ENCODE peak calls at places on chromosomes 1 and 21, in nine cellular contexts. One of them, this sample, is unnamed.

GRCh38 chr21:37710555-37711293 is 205.5 kb downstream of the KCNJ6 start:
- DNase-seq in CD4-positive, alpha-beta T cell: no peak
- DNase-seq in OCI-LY7: no peak
- DNase-seq in fibroblast of lung: peak
- DNase-seq in endodermal cell: no peak
- DNase-seq in PC-3: peak
- DNase-seq in tibial artery: no peak
- DNase-seq in heart left ventricle: peak
- DNase-seq in psoas muscle: no peak
- DNase-seq in this sample: no peak

GRCh38 chr1:155645648-155646047 is 35.6 kb downstream of the MSTO1 start:
- DNase-seq in PC-3: no peak
- DNase-seq in endodermal cell: no peak
- DNase-seq in psoas muscle: peak
- DNase-seq in CD4-positive, alpha-beta T cell: no peak
- DNase-seq in heart left ventricle: no peak
- DNase-seq in OCI-LY7: no peak
- DNase-seq in tibial artery: no peak
- DNase-seq in fibroblast of lung: no peak
- DNase-seq in this sample: no peak

GRCh38 chr1:69511426-69512192 is 56.1 kb upstream of the LRRC7 start:
- DNase-seq in psoas muscle: no peak
- DNase-seq in CD4-positive, alpha-beta T cell: no peak
- DNase-seq in fibroblast of lung: peak
- DNase-seq in OCI-LY7: no peak
- DNase-seq in heart left ventricle: no peak
- DNase-seq in tibial artery: no peak
- DNase-seq in PC-3: no peak
- DNase-seq in endodermal cell: no peak
- DNase-seq in this sample: no peak

GRCh38 chr1:98737835-98738234 is 76.3 kb downstream of the SNX7 start:
- DNase-seq in PC-3: no peak
- DNase-seq in tibial artery: no peak
- DNase-seq in endodermal cell: no peak
- DNase-seq in CD4-positive, alpha-beta T cell: no peak
- DNase-seq in fibroblast of lung: no peak
- DNase-seq in psoas muscle: no peak
- DNase-seq in heart left ventricle: no peak
- DNase-seq in OCI-LY7: no peak
- DNase-seq in this sample: no peak

GRCh38 chr1:99964806-99965205 is 5.0 kb upstream of the SLC35A3 start:
- DNase-seq in OCI-LY7: no peak
- DNase-seq in CD4-positive, alpha-beta T cell: no peak
- DNase-seq in heart left ventricle: no peak
- DNase-seq in tibial artery: no peak
- DNase-seq in PC-3: no peak
- DNase-seq in psoas muscle: no peak
- DNase-seq in endodermal cell: no peak
- DNase-seq in fibroblast of lung: no peak
- DNase-seq in this sample: no peak

GRCh38 chr1:211537253-211537652 is 41.7 kb downstream of the SLC30A1 start:
- DNase-seq in heart left ventricle: no peak
- DNase-seq in fibroblast of lung: no peak
- DNase-seq in PC-3: peak
- DNase-seq in OCI-LY7: no peak
- DNase-seq in CD4-positive, alpha-beta T cell: no peak
- DNase-seq in endodermal cell: no peak
- DNase-seq in tibial artery: no peak
- DNase-seq in psoas muscle: no peak
- DNase-seq in this sample: no peak

GRCh38 chr1:32724678-32725594 is 22.4 kb upstream of the SYNC start:
- DNase-seq in fibroblast of lung: peak
- DNase-seq in PC-3: peak
- DNase-seq in OCI-LY7: no peak
- DNase-seq in psoas muscle: peak
- DNase-seq in CD4-positive, alpha-beta T cell: no peak
- DNase-seq in tibial artery: no peak
- DNase-seq in endodermal cell: peak
- DNase-seq in heart left ventricle: peak
- DNase-seq in this sample: no peak

GRCh38 chr21:34908424-34909055 is 140.6 kb downstream of the RUNX1 start:
- DNase-seq in PC-3: peak
- DNase-seq in OCI-LY7: no peak
- DNase-seq in CD4-positive, alpha-beta T cell: no peak
- DNase-seq in psoas muscle: no peak
- DNase-seq in endodermal cell: peak
- DNase-seq in fibroblast of lung: peak
- DNase-seq in tibial artery: peak
- DNase-seq in heart left ventricle: no peak
- DNase-seq in this sample: no peak

GRCh38 chr1:6424619-6425593 is at the start of gene ESPN:
- DNase-seq in tibial artery: no peak
- DNase-seq in OCI-LY7: no peak
- DNase-seq in heart left ventricle: no peak
- DNase-seq in psoas muscle: no peak
- DNase-seq in endodermal cell: peak
- DNase-seq in fibroblast of lung: no peak
- DNase-seq in CD4-positive, alpha-beta T cell: no peak
- DNase-seq in PC-3: peak
- DNase-seq in this sample: no peak

GRCh38 chr21:41142051-41142795 is 25.7 kb upstream of the BACE2 start:
- DNase-seq in OCI-LY7: no peak
- DNase-seq in CD4-positive, alpha-beta T cell: no peak
- DNase-seq in tibial artery: no peak
- DNase-seq in psoas muscle: peak
- DNase-seq in fibroblast of lung: no peak
- DNase-seq in heart left ventricle: peak
- DNase-seq in PC-3: peak
- DNase-seq in endodermal cell: peak
- DNase-seq in this sample: no peak

GRCh38 chr1:64038965-64039926 is 164.2 kb upstream of the UBE2U start:
- DNase-seq in psoas muscle: peak
- DNase-seq in PC-3: peak
- DNase-seq in CD4-positive, alpha-beta T cell: no peak
- DNase-seq in fibroblast of lung: peak
- DNase-seq in heart left ventricle: peak
- DNase-seq in OCI-LY7: no peak
- DNase-seq in tibial artery: peak
- DNase-seq in endodermal cell: no peak
- DNase-seq in this sample: no peak

GRCh38 chr1:156126043-156126700 is 11.7 kb downstream of the LMNA start:
- DNase-seq in OCI-LY7: peak
- DNase-seq in fibroblast of lung: peak
- DNase-seq in endodermal cell: peak
- DNase-seq in PC-3: peak
- DNase-seq in heart left ventricle: peak
- DNase-seq in tibial artery: peak
- DNase-seq in psoas muscle: peak
- DNase-seq in CD4-positive, alpha-beta T cell: no peak
- DNase-seq in this sample: no peak

GRCh38 chr1:54167422-54168139 is 14.8 kb upstream of the CDCP2 start:
- DNase-seq in psoas muscle: no peak
- DNase-seq in fibroblast of lung: peak
- DNase-seq in CD4-positive, alpha-beta T cell: no peak
- DNase-seq in OCI-LY7: no peak
- DNase-seq in PC-3: peak
- DNase-seq in tibial artery: no peak
- DNase-seq in heart left ventricle: no peak
- DNase-seq in endodermal cell: no peak
- DNase-seq in this sample: no peak

GRCh38 chr1:91809267-91809666 is 76.7 kb downstream of the TGFBR3 start:
- DNase-seq in tibial artery: no peak
- DNase-seq in endodermal cell: no peak
- DNase-seq in heart left ventricle: no peak
- DNase-seq in OCI-LY7: no peak
- DNase-seq in PC-3: no peak
- DNase-seq in CD4-positive, alpha-beta T cell: no peak
- DNase-seq in psoas muscle: no peak
- DNase-seq in fibroblast of lung: no peak
- DNase-seq in this sample: no peak

GRCh38 chr1:109242387-109242786 is 7.0 kb upstream of the CELSR2 start:
- DNase-seq in PC-3: no peak
- DNase-seq in heart left ventricle: no peak
- DNase-seq in psoas muscle: no peak
- DNase-seq in OCI-LY7: no peak
- DNase-seq in fibroblast of lung: peak
- DNase-seq in endodermal cell: no peak
- DNase-seq in CD4-positive, alpha-beta T cell: no peak
- DNase-seq in tibial artery: no peak
- DNase-seq in this sample: no peak

GRCh38 chr1:29682918-29683314 is 446.6 kb downstream of the PTPRU start:
- DNase-seq in fibroblast of lung: no peak
- DNase-seq in OCI-LY7: no peak
- DNase-seq in endodermal cell: peak
- DNase-seq in PC-3: peak
- DNase-seq in CD4-positive, alpha-beta T cell: no peak
- DNase-seq in heart left ventricle: no peak
- DNase-seq in tibial artery: no peak
- DNase-seq in psoas muscle: no peak
- DNase-seq in this sample: no peak

GRCh38 chr1:65830306-65830705 is 37.6 kb downstream of the PDE4B start:
- DNase-seq in fibroblast of lung: no peak
- DNase-seq in PC-3: no peak
- DNase-seq in OCI-LY7: no peak
- DNase-seq in psoas muscle: no peak
- DNase-seq in CD4-positive, alpha-beta T cell: no peak
- DNase-seq in endodermal cell: no peak
- DNase-seq in tibial artery: no peak
- DNase-seq in heart left ventricle: no peak
- DNase-seq in this sample: no peak

GRCh38 chr1:160471253-160471652 is 51.8 kb downstream of the SLAMF6 start:
- DNase-seq in PC-3: no peak
- DNase-seq in heart left ventricle: no peak
- DNase-seq in endodermal cell: no peak
- DNase-seq in OCI-LY7: no peak
- DNase-seq in tibial artery: no peak
- DNase-seq in fibroblast of lung: no peak
- DNase-seq in CD4-positive, alpha-beta T cell: no peak
- DNase-seq in psoas muscle: no peak
- DNase-seq in this sample: no peak

GRCh38 chr1:204503913-204504519 is 9.4 kb upstream of the PIK3C2B start:
- DNase-seq in fibroblast of lung: no peak
- DNase-seq in heart left ventricle: no peak
- DNase-seq in OCI-LY7: no peak
- DNase-seq in tibial artery: no peak
- DNase-seq in CD4-positive, alpha-beta T cell: no peak
- DNase-seq in endodermal cell: no peak
- DNase-seq in PC-3: peak
- DNase-seq in psoas muscle: no peak
- DNase-seq in this sample: no peak

DNA sequence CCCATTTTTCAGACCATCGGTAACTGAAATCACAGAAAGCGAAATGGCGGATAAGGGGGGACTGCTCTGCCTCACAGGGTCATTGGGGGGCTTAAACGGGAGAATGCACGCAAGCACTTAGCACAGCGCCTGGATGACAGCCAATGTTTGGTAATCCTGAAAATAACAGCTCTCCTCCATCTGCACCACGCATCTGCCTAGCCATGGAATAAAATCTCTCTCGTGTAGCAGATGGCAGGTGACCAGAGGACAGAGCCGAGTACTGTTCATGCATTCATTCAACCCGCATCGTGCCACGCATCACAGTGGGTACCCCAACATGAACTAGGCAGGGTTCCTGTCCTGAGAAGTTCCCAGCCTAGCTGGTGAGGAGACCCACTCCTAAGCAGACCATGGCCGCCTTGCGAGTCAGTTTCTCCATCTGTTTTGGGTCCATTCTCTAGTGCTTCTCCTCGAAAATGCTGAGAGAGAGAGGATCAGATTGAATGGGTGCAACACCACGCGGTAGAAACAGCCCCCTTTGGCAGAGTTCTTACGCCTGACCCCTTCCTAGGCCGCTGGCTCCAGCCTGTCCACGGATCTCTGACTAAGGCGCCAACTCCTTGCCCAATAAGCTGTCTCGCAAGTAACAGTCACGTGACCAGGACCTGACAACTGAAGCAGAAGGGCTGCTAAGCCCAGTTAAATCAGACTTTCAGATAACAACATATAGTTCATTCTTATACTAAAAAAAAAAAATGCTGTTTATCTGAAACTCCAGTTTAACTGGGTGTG is 7.3 kb downstream of the SLC1A7 start:
- DNase-seq in psoas muscle: no peak
- DNase-seq in heart left ventricle: peak
- DNase-seq in PC-3: no peak
- DNase-seq in endodermal cell: peak
- DNase-seq in tibial artery: peak
- DNase-seq in fibroblast of lung: peak
- DNase-seq in OCI-LY7: no peak
- DNase-seq in CD4-positive, alpha-beta T cell: no peak
- DNase-seq in this sample: no peak
- H3K27ac ChIP-seq in psoas muscle: no peak
- H3K27ac ChIP-seq in heart left ventricle: peak
- H3K27ac ChIP-seq in PC-3: no peak
- H3K27ac ChIP-seq in endodermal cell: no peak
- H3K27ac ChIP-seq in tibial artery: peak
- H3K27ac ChIP-seq in fibroblast of lung: peak
- H3K27ac ChIP-seq in OCI-LY7: no peak
- H3K27ac ChIP-seq in CD4-positive, alpha-beta T cell: no peak
- H3K27ac ChIP-seq in this sample: no peak

GRCh38 chr1:22179197-22179803 is 36.4 kb upstream of the WNT4 start:
- DNase-seq in fibroblast of lung: no peak
- DNase-seq in CD4-positive, alpha-beta T cell: no peak
- DNase-seq in OCI-LY7: no peak
- DNase-seq in endodermal cell: no peak
- DNase-seq in tibial artery: no peak
- DNase-seq in psoas muscle: no peak
- DNase-seq in PC-3: no peak
- DNase-seq in heart left ventricle: no peak
- DNase-seq in this sample: no peak
- H3K27ac ChIP-seq in fibroblast of lung: no peak
- H3K27ac ChIP-seq in CD4-positive, alpha-beta T cell: no peak
- H3K27ac ChIP-seq in OCI-LY7: no peak
- H3K27ac ChIP-seq in endodermal cell: no peak
- H3K27ac ChIP-seq in tibial artery: no peak
- H3K27ac ChIP-seq in psoas muscle: no peak
- H3K27ac ChIP-seq in PC-3: no peak
- H3K27ac ChIP-seq in heart left ventricle: no peak
- H3K27ac ChIP-seq in this sample: no peak

DNA sequence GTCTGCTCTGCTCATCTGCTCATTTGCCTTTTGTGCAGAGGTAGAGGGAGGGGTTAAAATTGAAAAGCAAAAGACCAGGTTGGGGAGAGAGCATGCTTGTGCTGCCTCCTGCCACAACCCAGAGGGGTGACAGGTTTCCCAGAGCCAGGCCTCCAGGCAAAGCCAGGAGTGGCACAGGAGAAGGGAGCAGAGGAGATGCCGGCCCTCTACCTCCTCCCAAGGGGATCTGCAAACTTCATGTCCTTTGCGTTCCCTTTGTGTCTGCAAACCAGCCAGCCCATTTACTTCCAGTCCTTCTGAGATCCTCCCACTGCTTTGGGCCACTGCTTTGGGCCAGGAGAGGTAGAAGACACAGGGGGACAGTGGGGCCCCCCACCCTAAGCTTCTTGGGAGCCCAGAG is 67.8 kb downstream of the EPHB2 start:
- DNase-seq in heart left ventricle: no peak
- DNase-seq in CD4-positive, alpha-beta T cell: no peak
- DNase-seq in OCI-LY7: no peak
- DNase-seq in endodermal cell: no peak
- DNase-seq in PC-3: no peak
- DNase-seq in psoas muscle: no peak
- DNase-seq in fibroblast of lung: no peak
- DNase-seq in tibial artery: no peak
- DNase-seq in this sample: no peak
- H3K27ac ChIP-seq in heart left ventricle: no peak
- H3K27ac ChIP-seq in CD4-positive, alpha-beta T cell: no peak
- H3K27ac ChIP-seq in OCI-LY7: no peak
- H3K27ac ChIP-seq in endodermal cell: peak
- H3K27ac ChIP-seq in PC-3: no peak
- H3K27ac ChIP-seq in psoas muscle: no peak
- H3K27ac ChIP-seq in fibroblast of lung: no peak
- H3K27ac ChIP-seq in tibial artery: no peak
- H3K27ac ChIP-seq in this sample: peak

GRCh38 chr1:25858494-25858893 is 763 bp downstream of the AUNIP start:
- DNase-seq in fibroblast of lung: no peak
- DNase-seq in heart left ventricle: no peak
- DNase-seq in tibial artery: no peak
- DNase-seq in psoas muscle: no peak
- DNase-seq in PC-3: peak
- DNase-seq in endodermal cell: no peak
- DNase-seq in OCI-LY7: peak
- DNase-seq in CD4-positive, alpha-beta T cell: no peak
- DNase-seq in this sample: no peak
- H3K27ac ChIP-seq in fibroblast of lung: no peak
- H3K27ac ChIP-seq in heart left ventricle: no peak
- H3K27ac ChIP-seq in tibial artery: no peak
- H3K27ac ChIP-seq in psoas muscle: no peak
- H3K27ac ChIP-seq in PC-3: no peak
- H3K27ac ChIP-seq in endodermal cell: no peak
- H3K27ac ChIP-seq in OCI-LY7: peak
- H3K27ac ChIP-seq in CD4-positive, alpha-beta T cell: no peak
- H3K27ac ChIP-seq in this sample: no peak